ENCODE peak calls at places on chromosomes 2 and 18, in eight cellular contexts. R is endothelial cell of umbilical vein, S is neuronal stem cell, Q is K562, N is HepG2, E is IMR-90, L is mammary epithelial cell, U is H9. Y is an unnamed sample.

GRCh38 chr2:53422979-53423378 is 344.6 kb upstream of the CHAC2 start:
- DNase-seq in R (peak; percentile 26), S (peak; percentile 18), Q (peak; percentile 12), N (peak; percentile 50), E (peak; percentile 59), L (peak; percentile 51), U (peak; percentile 74), Y (peak; percentile 85)

GRCh38 chr2:230000118-230000841 is 68.4 kb downstream of the SLC16A14 start:
- DNase-seq in R (no peak), S (no peak), Q (no peak), N (no peak), E (no peak), L (no peak), U (no peak), Y (no peak)

GRCh38 chr18:35267161-35267651 is 22.8 kb downstream of the ZSCAN30 start:
- DNase-seq in R (peak; percentile 66), S (no peak), Q (no peak), N (no peak), E (no peak), L (no peak), U (peak; percentile 31), Y (no peak)

GRCh38 chr2:122218596-122218995 is 463.1 kb downstream of the TSN start:
- DNase-seq in R (no peak), S (no peak), Q (no peak), N (no peak), E (no peak), L (no peak), U (no peak), Y (no peak)

GRCh38 chr18:64707052-64707451 is 558.2 kb upstream of the LINC00305 start:
- DNase-seq in R (no peak), S (no peak), Q (no peak), N (no peak), E (no peak), L (no peak), U (no peak), Y (no peak)

GRCh38 chr2:172234716-172235661 is 132.3 kb upstream of the DLX2 start:
- DNase-seq in R (peak; percentile 45), S (peak; percentile 43), Q (peak; percentile 21), N (peak; percentile 56), E (no peak), L (no peak), U (peak; percentile 83), Y (no peak)

GRCh38 chr2:173657996-173658717 is 303.5 kb downstream of the CDCA7 start:
- DNase-seq in R (peak; percentile 13), S (no peak), Q (no peak), N (peak; percentile 26), E (peak; percentile 97), L (peak; percentile 90), U (no peak), Y (no peak)

GRCh38 chr2:23491622-23492336 is 106.8 kb downstream of the KLHL29 start:
- DNase-seq in R (no peak), S (no peak), Q (no peak), N (no peak), E (no peak), L (no peak), U (no peak), Y (no peak)

GRCh38 chr18:78733762-78734613 is 245.6 kb upstream of the SALL3 start:
- DNase-seq in R (no peak), S (no peak), Q (no peak), N (no peak), E (no peak), L (no peak), U (no peak), Y (no peak)

GRCh38 chr18:78736015-78736690 is 243.5 kb upstream of the SALL3 start:
- DNase-seq in R (no peak), S (no peak), Q (no peak), N (no peak), E (no peak), L (no peak), U (peak; percentile 5), Y (no peak)

GRCh38 chr18:78734614-78734945 is 245.0 kb upstream of the SALL3 start:
- DNase-seq in R (no peak), S (no peak), Q (no peak), N (no peak), E (no peak), L (no peak), U (no peak), Y (no peak)

GRCh38 chr18:78737006-78737915 is 242.4 kb upstream of the SALL3 start:
- DNase-seq in R (no peak), S (no peak), Q (no peak), N (no peak), E (no peak), L (no peak), U (peak; percentile 10), Y (no peak)

DNA sequence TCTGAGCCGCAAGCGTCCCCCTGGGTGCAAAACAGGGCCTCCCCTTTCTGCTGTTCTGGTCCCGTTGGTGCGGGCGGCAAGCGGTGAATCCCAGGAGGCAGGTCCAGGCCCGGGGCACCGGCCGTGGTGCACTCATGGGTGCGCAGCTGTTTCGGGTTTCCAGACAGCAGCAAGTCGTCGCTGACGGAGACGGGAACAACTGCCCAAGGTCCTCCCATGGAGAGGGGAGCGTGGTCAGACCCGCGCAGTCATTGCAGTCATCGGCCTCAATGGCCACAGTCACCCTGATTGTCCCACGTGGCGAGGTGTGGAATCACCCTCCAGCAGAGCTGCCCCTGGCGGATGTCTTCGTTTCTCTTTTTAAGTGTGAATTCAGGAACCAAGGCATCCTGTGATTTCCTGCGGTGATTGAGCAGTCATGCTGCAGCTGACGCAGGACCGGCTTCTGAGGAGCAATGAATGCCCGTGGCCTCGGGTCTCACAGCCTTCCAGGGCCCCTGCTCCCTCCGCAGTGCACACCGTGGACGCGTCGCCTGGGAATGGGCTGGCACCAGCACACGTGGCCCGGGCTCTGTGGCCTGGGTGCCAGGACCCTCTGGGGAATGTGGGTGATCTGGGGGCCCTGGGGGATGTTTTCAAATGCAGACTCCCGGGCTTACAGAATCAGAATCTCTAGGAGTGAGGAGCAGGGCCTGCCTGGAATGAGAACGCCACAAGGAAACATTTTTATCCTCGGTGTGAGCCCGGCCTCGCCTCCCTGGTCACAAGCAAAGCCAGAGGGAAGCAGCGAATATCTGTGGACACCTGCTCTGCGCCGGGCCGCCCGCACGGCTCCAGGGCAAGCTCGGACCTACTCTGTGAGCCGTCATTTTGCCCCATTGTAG is 244.2 kb upstream of the SALL3 start:
- DNase-seq in R (no peak), S (no peak), Q (no peak), N (no peak), E (no peak), L (no peak), U (peak; percentile 20), Y (no peak)
- H3K9ac ChIP-seq in R (no peak overlapping the region), S (no peak overlapping the region), Q (no peak overlapping the region), N (no peak overlapping the region), E (no peak overlapping the region), L (no peak overlapping the region), U (no peak overlapping the region), Y (no peak overlapping the region)

GRCh38 chr2:42186945-42187632 is 17.9 kb downstream of the EML4 start:
- DNase-seq in R (no peak), S (no peak), Q (no peak), N (no peak), E (no peak), L (no peak), U (no peak), Y (no peak)

GRCh38 chr2:42184346-42184745 is 15.2 kb downstream of the EML4 start:
- DNase-seq in R (no peak), S (no peak), Q (no peak), N (no peak), E (no peak), L (no peak), U (no peak), Y (no peak)

GRCh38 chr2:42186378-42186777 is 17.2 kb downstream of the EML4 start:
- DNase-seq in R (no peak), S (no peak), Q (no peak), N (no peak), E (no peak), L (no peak), U (no peak), Y (no peak)

GRCh38 chr2:42183775-42184174 is 14.6 kb downstream of the EML4 start:
- DNase-seq in R (no peak), S (no peak), Q (no peak), N (no peak), E (no peak), L (no peak), U (no peak), Y (no peak)

DNA sequence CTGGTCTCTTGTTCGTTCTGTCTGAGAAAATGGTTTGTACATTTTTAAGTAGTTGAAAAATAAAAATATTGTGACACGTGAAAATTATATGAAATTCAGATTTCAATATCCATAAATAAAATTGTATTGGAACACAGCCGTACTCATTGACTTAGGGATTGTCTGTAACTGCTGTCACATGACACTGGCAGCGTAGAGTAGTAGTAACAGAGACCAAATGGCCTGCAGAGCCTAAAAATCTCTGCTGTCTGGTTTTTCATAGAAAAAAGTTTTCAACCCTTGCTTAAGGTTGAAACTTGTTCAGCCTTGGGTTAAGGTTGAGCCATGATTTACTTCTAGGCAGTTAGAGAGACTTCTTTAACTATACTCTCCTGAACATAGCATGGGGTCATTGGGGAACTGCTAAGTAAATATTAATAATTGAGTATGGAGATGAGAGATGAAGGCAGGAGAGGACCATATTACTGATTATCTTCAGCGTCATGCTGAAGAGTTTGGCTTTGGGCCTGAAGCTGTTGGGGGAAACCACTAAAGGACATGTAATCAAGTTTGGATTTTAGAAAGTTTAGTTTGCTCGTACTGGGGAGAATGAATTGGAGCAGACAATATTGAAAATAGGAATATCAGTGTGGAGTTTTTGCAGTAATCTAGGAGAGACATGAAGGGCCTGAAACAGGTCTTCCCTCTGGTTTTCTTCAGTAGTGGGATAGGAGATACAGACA is 16.2 kb downstream of the EML4 start:
- DNase-seq in R (no peak), S (no peak), Q (no peak), N (no peak), E (peak; percentile 23), L (no peak), U (no peak), Y (no peak)
- H2AFZ ChIP-seq in R (no peak overlapping the region), S (no peak overlapping the region), Q (no peak overlapping the region), N (no peak overlapping the region), E (no peak overlapping the region), L (no peak overlapping the region), U (no peak overlapping the region), Y (no peak overlapping the region)

GRCh38 chr2:240526521-240526920 is 31.3 kb downstream of the ANKMY1 start:
- DNase-seq in R (no peak), S (no peak), Q (no peak), N (no peak), E (no peak), L (no peak), U (no peak), Y (no peak)

GRCh38 chr2:240527153-240527750 is 30.5 kb downstream of the ANKMY1 start:
- DNase-seq in R (no peak), S (no peak), Q (no peak), N (no peak), E (no peak), L (no peak), U (no peak), Y (no peak)

GRCh38 chr2:240530181-240530580 is 27.6 kb downstream of the ANKMY1 start:
- DNase-seq in R (no peak), S (no peak), Q (no peak), N (no peak), E (no peak), L (no peak), U (no peak), Y (no peak)

GRCh38 chr2:240529344-240529999 is 28.3 kb downstream of the ANKMY1 start:
- DNase-seq in R (no peak), S (no peak), Q (no peak), N (no peak), E (no peak), L (no peak), U (no peak), Y (no peak)

DNA sequence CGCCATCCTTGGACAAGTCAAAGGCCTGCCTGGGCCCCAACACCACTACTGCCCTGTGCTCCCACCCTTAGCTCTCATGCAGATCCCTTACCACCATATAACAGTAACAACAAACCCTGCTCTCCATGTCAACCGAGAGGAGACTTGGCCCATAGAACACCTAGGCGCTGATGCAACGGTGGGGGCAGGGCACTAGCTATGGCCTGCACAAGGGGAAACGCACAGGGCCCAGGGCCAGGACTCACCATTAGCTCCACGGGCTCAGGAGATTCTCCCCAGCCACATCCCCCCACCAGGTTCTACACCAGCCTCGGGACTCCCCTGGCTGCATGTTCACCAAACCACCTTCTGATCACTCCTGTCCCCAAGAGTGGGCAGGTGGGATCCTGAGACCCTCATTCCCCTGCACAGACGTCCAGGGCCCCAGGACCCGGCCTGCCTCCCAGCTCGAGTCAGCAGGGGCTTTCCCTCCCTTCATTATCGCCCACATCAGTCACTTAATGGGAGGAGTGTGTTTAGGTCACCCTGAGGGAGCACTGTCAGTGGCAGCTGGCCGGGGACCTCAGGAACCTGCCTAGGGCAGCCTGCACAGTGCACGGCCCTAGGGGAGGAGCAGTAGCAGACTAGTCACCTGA is 29.3 kb downstream of the ANKMY1 start:
- DNase-seq in R (no peak), S (no peak), Q (no peak), N (no peak), E (no peak), L (no peak), U (no peak), Y (no peak)
- H3K9me3 ChIP-seq in R (peaks cover 5% of the 10 kb centered on the region), S (peaks cover 77% of the 10 kb centered on the region), Q (peaks cover 18% of the 10 kb centered on the region), N (peaks cover 36% of the 10 kb centered on the region), E (peaks cover 23% of the 10 kb centered on the region), L (peaks cover 18% of the 10 kb centered on the region), U (peaks cover 25% of the 10 kb centered on the region), Y (peaks cover 38% of the 10 kb centered on the region)

DNA sequence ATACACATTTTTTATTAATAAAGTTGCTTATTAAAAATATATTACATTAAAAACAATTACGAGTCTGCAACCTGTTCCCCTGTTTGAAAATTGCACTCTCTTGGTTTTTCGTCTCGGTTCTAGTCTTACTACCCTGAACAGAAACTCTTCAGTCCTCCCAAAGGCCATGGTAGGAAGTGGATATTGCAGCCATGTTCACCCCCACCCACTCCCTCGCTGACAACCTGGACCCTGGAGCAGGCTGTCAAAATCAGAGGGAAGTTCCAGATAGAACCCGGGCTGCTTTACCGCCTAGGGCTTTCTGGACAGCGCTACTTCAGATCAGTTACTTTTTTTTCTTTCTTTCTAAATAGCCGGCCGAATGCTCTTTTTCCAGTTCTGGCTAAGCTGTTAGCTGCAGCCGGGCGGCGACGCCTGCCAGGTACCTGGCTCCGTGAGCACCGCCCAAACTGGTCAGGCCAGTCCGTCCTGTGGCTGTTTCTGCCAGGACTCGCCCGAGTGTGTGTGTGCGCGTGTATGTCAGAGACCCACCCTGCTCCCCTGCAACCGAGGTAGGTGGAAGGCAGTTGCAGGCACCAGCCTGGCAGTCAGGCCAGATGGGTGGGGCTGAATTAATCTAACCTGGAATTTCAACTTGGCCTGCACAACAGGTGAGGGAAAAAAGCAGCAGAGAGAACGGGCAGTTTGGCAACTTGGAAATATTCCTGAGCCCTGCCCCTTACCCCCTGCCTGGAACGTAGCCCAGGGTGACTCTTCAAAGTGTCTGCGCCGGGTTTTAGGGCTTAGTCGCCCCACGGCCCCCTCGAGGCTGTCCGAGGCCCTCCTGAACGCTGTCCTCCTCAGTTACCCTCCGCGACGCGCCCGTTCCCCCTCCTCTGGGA is 1.1 kb upstream of the TET3 start:
- DNase-seq in R (no peak), S (no peak), Q (peak; percentile 56), N (peak; percentile 63), E (no peak), L (peak; percentile 99), U (peak; percentile 75), Y (peak; percentile 66)
- H3K9ac ChIP-seq in R (peak overlapping the region; percentile 67), S (peak overlapping the region; percentile 86), Q (peak overlapping the region; percentile 94), N (peak overlapping the region; percentile 79), E (no peak overlapping the region), L (peak overlapping the region; percentile 91), U (peak overlapping the region; percentile 46), Y (peak overlapping the region; percentile 72)